ENCODE peak calls at places on chromosomes 13 and 19, in seven cellular contexts. One of them, this sample, is unnamed.

GRCh38 chr19:40411125-40411842 is 1.9 kb downstream of the PRX start:
- DNase-seq in cardiac fibroblast: no peak
- DNase-seq in astrocyte of the cerebellum: no peak
- DNase-seq in AG04449: no peak
- DNase-seq in prostate gland: no peak
- DNase-seq in breast epithelium: peak; percentile 62
- DNase-seq in tibial artery: no peak
- DNase-seq in this sample: no peak

GRCh38 chr13:47457631-47458030 is 543.4 kb downstream of the SUCLA2 start:
- DNase-seq in AG04449: peak; percentile 67
- DNase-seq in cardiac fibroblast: peak; percentile 64
- DNase-seq in tibial artery: no peak
- DNase-seq in breast epithelium: no peak
- DNase-seq in astrocyte of the cerebellum: no peak
- DNase-seq in prostate gland: no peak
- DNase-seq in this sample: no peak

GRCh38 chr13:26024558-26024957 is 27.3 kb downstream of the SHISA2 start:
- DNase-seq in prostate gland: no peak
- DNase-seq in breast epithelium: no peak
- DNase-seq in cardiac fibroblast: peak; percentile 59
- DNase-seq in tibial artery: no peak
- DNase-seq in AG04449: no peak
- DNase-seq in astrocyte of the cerebellum: no peak
- DNase-seq in this sample: no peak

GRCh38 chr19:23855676-23856075 is 59.0 kb upstream of the ZNF726 start:
- DNase-seq in AG04449: no peak
- DNase-seq in breast epithelium: no peak
- DNase-seq in prostate gland: no peak
- DNase-seq in tibial artery: no peak
- DNase-seq in astrocyte of the cerebellum: no peak
- DNase-seq in cardiac fibroblast: no peak
- DNase-seq in this sample: no peak

GRCh38 chr13:75785130-75785529 is 149.0 kb downstream of the LMO7 start:
- DNase-seq in astrocyte of the cerebellum: no peak
- DNase-seq in cardiac fibroblast: peak; percentile 50
- DNase-seq in prostate gland: no peak
- DNase-seq in tibial artery: no peak
- DNase-seq in AG04449: no peak
- DNase-seq in breast epithelium: no peak
- DNase-seq in this sample: no peak

GRCh38 chr19:53357821-53358581 is 7.5 kb upstream of the ZNF525 start:
- DNase-seq in astrocyte of the cerebellum: no peak
- DNase-seq in cardiac fibroblast: no peak
- DNase-seq in breast epithelium: no peak
- DNase-seq in AG04449: no peak
- DNase-seq in prostate gland: no peak
- DNase-seq in tibial artery: no peak
- DNase-seq in this sample: no peak

GRCh38 chr19:16463341-16463990 is 8.3 kb downstream of the EPS15L1 start:
- DNase-seq in AG04449: no peak
- DNase-seq in prostate gland: no peak
- DNase-seq in breast epithelium: no peak
- DNase-seq in cardiac fibroblast: no peak
- DNase-seq in tibial artery: no peak
- DNase-seq in astrocyte of the cerebellum: no peak
- DNase-seq in this sample: no peak

GRCh38 chr19:6236310-6237291 is 43.2 kb downstream of the MLLT1 start:
- DNase-seq in breast epithelium: peak; percentile 92
- DNase-seq in tibial artery: no peak
- DNase-seq in prostate gland: peak; percentile 96
- DNase-seq in AG04449: no peak
- DNase-seq in astrocyte of the cerebellum: no peak
- DNase-seq in cardiac fibroblast: no peak
- DNase-seq in this sample: peak; percentile 64

GRCh38 chr13:49996951-49997895 is at the start of gene TRIM13:
- DNase-seq in astrocyte of the cerebellum: peak; percentile 80
- DNase-seq in tibial artery: peak; percentile 92
- DNase-seq in AG04449: peak; percentile 51
- DNase-seq in prostate gland: peak; percentile 90
- DNase-seq in cardiac fibroblast: peak; percentile 95
- DNase-seq in breast epithelium: peak; percentile 82
- DNase-seq in this sample: peak; percentile 90

GRCh38 chr13:24502567-24503375 is 9.8 kb downstream of the PARP4 start:
- DNase-seq in breast epithelium: peak; percentile 22
- DNase-seq in astrocyte of the cerebellum: no peak
- DNase-seq in AG04449: no peak
- DNase-seq in prostate gland: no peak
- DNase-seq in tibial artery: peak; percentile 41
- DNase-seq in cardiac fibroblast: peak; percentile 45
- DNase-seq in this sample: peak; percentile 53

GRCh38 chr19:45069056-45069455 is 7.2 kb downstream of the ZNF296 start:
- DNase-seq in cardiac fibroblast: peak; percentile 24
- DNase-seq in astrocyte of the cerebellum: no peak
- DNase-seq in breast epithelium: peak; percentile 75
- DNase-seq in prostate gland: peak; percentile 51
- DNase-seq in AG04449: no peak
- DNase-seq in tibial artery: no peak
- DNase-seq in this sample: peak; percentile 66

GRCh38 chr19:18045307-18046013 is 37.5 kb downstream of the ARRDC2 start:
- DNase-seq in astrocyte of the cerebellum: no peak
- DNase-seq in AG04449: no peak
- DNase-seq in tibial artery: no peak
- DNase-seq in breast epithelium: no peak
- DNase-seq in cardiac fibroblast: no peak
- DNase-seq in prostate gland: no peak
- DNase-seq in this sample: no peak

GRCh38 chr13:94182185-94182761 is 297.2 kb downstream of the DCT start:
- DNase-seq in prostate gland: no peak
- DNase-seq in tibial artery: no peak
- DNase-seq in cardiac fibroblast: no peak
- DNase-seq in breast epithelium: no peak
- DNase-seq in AG04449: no peak
- DNase-seq in astrocyte of the cerebellum: no peak
- DNase-seq in this sample: no peak

GRCh38 chr19:409006-409514 is at the start of gene C2CD4C:
- DNase-seq in breast epithelium: no peak
- DNase-seq in AG04449: no peak
- DNase-seq in tibial artery: no peak
- DNase-seq in cardiac fibroblast: no peak
- DNase-seq in prostate gland: no peak
- DNase-seq in astrocyte of the cerebellum: no peak
- DNase-seq in this sample: no peak

GRCh38 chr13:77563110-77563509 is 27.6 kb downstream of the SCEL start:
- DNase-seq in prostate gland: no peak
- DNase-seq in breast epithelium: no peak
- DNase-seq in astrocyte of the cerebellum: peak; percentile 43
- DNase-seq in cardiac fibroblast: peak; percentile 25
- DNase-seq in AG04449: no peak
- DNase-seq in tibial artery: no peak
- DNase-seq in this sample: no peak

GRCh38 chr13:109698779-109699178 is 87.6 kb downstream of the IRS2 start:
- DNase-seq in astrocyte of the cerebellum: peak; percentile 73
- DNase-seq in cardiac fibroblast: peak; percentile 63
- DNase-seq in breast epithelium: no peak
- DNase-seq in prostate gland: no peak
- DNase-seq in AG04449: peak; percentile 34
- DNase-seq in tibial artery: no peak
- DNase-seq in this sample: no peak

GRCh38 chr13:27419333-27419732 is 5.1 kb upstream of the GTF3A start:
- DNase-seq in prostate gland: no peak
- DNase-seq in breast epithelium: no peak
- DNase-seq in astrocyte of the cerebellum: no peak
- DNase-seq in AG04449: no peak
- DNase-seq in cardiac fibroblast: no peak
- DNase-seq in tibial artery: no peak
- DNase-seq in this sample: no peak

GRCh38 chr13:67008075-67008668 is 222.0 kb downstream of the PCDH9 start:
- DNase-seq in breast epithelium: no peak
- DNase-seq in tibial artery: no peak
- DNase-seq in cardiac fibroblast: no peak
- DNase-seq in AG04449: no peak
- DNase-seq in astrocyte of the cerebellum: no peak
- DNase-seq in prostate gland: no peak
- DNase-seq in this sample: no peak

GRCh38 chr13:74409551-74409950 is 275.3 kb upstream of the KLF12 start:
- DNase-seq in breast epithelium: no peak
- DNase-seq in cardiac fibroblast: no peak
- DNase-seq in prostate gland: no peak
- DNase-seq in tibial artery: no peak
- DNase-seq in astrocyte of the cerebellum: no peak
- DNase-seq in AG04449: no peak
- DNase-seq in this sample: no peak

GRCh38 chr19:18408053-18408476 is 10.6 kb upstream of the LRRC25 start:
- DNase-seq in cardiac fibroblast: no peak
- DNase-seq in breast epithelium: no peak
- DNase-seq in astrocyte of the cerebellum: no peak
- DNase-seq in tibial artery: no peak
- DNase-seq in AG04449: no peak
- DNase-seq in prostate gland: no peak
- DNase-seq in this sample: peak; percentile 82

GRCh38 chr13:98976941-98977340 is 923 bp downstream of the DOCK9 start:
- DNase-seq in tibial artery: no peak
- DNase-seq in breast epithelium: no peak
- DNase-seq in AG04449: no peak
- DNase-seq in prostate gland: no peak
- DNase-seq in cardiac fibroblast: peak; percentile 45
- DNase-seq in astrocyte of the cerebellum: no peak
- DNase-seq in this sample: no peak
- H3K4me3 ChIP-seq in tibial artery: peak overlapping the region; percentile 40
- H3K4me3 ChIP-seq in breast epithelium: peak overlapping the region; percentile 47
- H3K4me3 ChIP-seq in AG04449: no peak overlapping the region
- H3K4me3 ChIP-seq in prostate gland: peak overlapping the region; percentile 21
- H3K4me3 ChIP-seq in cardiac fibroblast: peak overlapping the region; percentile 49
- H3K4me3 ChIP-seq in astrocyte of the cerebellum: peak overlapping the region; percentile 48
- H3K4me3 ChIP-seq in this sample: no peak overlapping the region

GRCh38 chr13:21672811-21673591 is 2.1 kb downstream of the FGF9 start:
- DNase-seq in astrocyte of the cerebellum: no peak
- DNase-seq in AG04449: no peak
- DNase-seq in tibial artery: no peak
- DNase-seq in prostate gland: no peak
- DNase-seq in cardiac fibroblast: no peak
- DNase-seq in breast epithelium: no peak
- DNase-seq in this sample: peak; percentile 31

GRCh38 chr13:21671793-21672680 is 1.2 kb downstream of the FGF9 start:
- DNase-seq in cardiac fibroblast: no peak
- DNase-seq in breast epithelium: no peak
- DNase-seq in AG04449: no peak
- DNase-seq in tibial artery: no peak
- DNase-seq in astrocyte of the cerebellum: no peak
- DNase-seq in prostate gland: no peak
- DNase-seq in this sample: no peak

GRCh38 chr13:21675095-21676007 is 4.5 kb downstream of the FGF9 start:
- DNase-seq in breast epithelium: no peak
- DNase-seq in cardiac fibroblast: no peak
- DNase-seq in AG04449: no peak
- DNase-seq in tibial artery: no peak
- DNase-seq in prostate gland: no peak
- DNase-seq in astrocyte of the cerebellum: no peak
- DNase-seq in this sample: peak; percentile 61

GRCh38 chr13:21674271-21675009 is 3.6 kb downstream of the FGF9 start:
- DNase-seq in tibial artery: no peak
- DNase-seq in cardiac fibroblast: no peak
- DNase-seq in prostate gland: no peak
- DNase-seq in astrocyte of the cerebellum: no peak
- DNase-seq in AG04449: no peak
- DNase-seq in breast epithelium: no peak
- DNase-seq in this sample: peak; percentile 36

GRCh38 chr13:21673592-21674270 is 2.9 kb downstream of the FGF9 start:
- DNase-seq in astrocyte of the cerebellum: no peak
- DNase-seq in prostate gland: no peak
- DNase-seq in tibial artery: no peak
- DNase-seq in cardiac fibroblast: peak; percentile 37
- DNase-seq in AG04449: no peak
- DNase-seq in breast epithelium: no peak
- DNase-seq in this sample: peak; percentile 56
- H3K4me3 ChIP-seq in astrocyte of the cerebellum: peak overlapping the region; percentile 53
- H3K4me3 ChIP-seq in prostate gland: peak overlapping the region; percentile 38
- H3K4me3 ChIP-seq in tibial artery: peak overlapping the region; percentile 51
- H3K4me3 ChIP-seq in cardiac fibroblast: peak overlapping the region; percentile 57
- H3K4me3 ChIP-seq in AG04449: peak overlapping the region; percentile 46
- H3K4me3 ChIP-seq in breast epithelium: peak overlapping the region; percentile 65
- H3K4me3 ChIP-seq in this sample: peak overlapping the region; percentile 68

GRCh38 chr19:35011091-35011689 is 11.1 kb downstream of the GRAMD1A start:
- DNase-seq in prostate gland: no peak
- DNase-seq in AG04449: no peak
- DNase-seq in cardiac fibroblast: no peak
- DNase-seq in astrocyte of the cerebellum: no peak
- DNase-seq in breast epithelium: no peak
- DNase-seq in tibial artery: no peak
- DNase-seq in this sample: no peak

GRCh38 chr19:35015576-35016351 is 14.5 kb upstream of the SCN1B start:
- DNase-seq in cardiac fibroblast: peak; percentile 20
- DNase-seq in AG04449: no peak
- DNase-seq in prostate gland: no peak
- DNase-seq in breast epithelium: no peak
- DNase-seq in astrocyte of the cerebellum: no peak
- DNase-seq in tibial artery: no peak
- DNase-seq in this sample: no peak

GRCh38 chr19:35011737-35012682 is 11.9 kb downstream of the GRAMD1A start:
- DNase-seq in AG04449: no peak
- DNase-seq in cardiac fibroblast: no peak
- DNase-seq in astrocyte of the cerebellum: no peak
- DNase-seq in prostate gland: no peak
- DNase-seq in breast epithelium: no peak
- DNase-seq in tibial artery: no peak
- DNase-seq in this sample: no peak

GRCh38 chr19:35013820-35014754 is 14.0 kb downstream of the GRAMD1A start:
- DNase-seq in breast epithelium: no peak
- DNase-seq in AG04449: no peak
- DNase-seq in prostate gland: no peak
- DNase-seq in tibial artery: no peak
- DNase-seq in astrocyte of the cerebellum: no peak
- DNase-seq in cardiac fibroblast: no peak
- DNase-seq in this sample: no peak

GRCh38 chr19:35013047-35013819 is 13.1 kb downstream of the GRAMD1A start:
- DNase-seq in astrocyte of the cerebellum: no peak
- DNase-seq in cardiac fibroblast: peak; percentile 82
- DNase-seq in prostate gland: peak; percentile 64
- DNase-seq in breast epithelium: peak; percentile 57
- DNase-seq in AG04449: no peak
- DNase-seq in tibial artery: peak; percentile 68
- DNase-seq in this sample: peak; percentile 78
- H3K4me3 ChIP-seq in astrocyte of the cerebellum: no peak overlapping the region
- H3K4me3 ChIP-seq in cardiac fibroblast: no peak overlapping the region
- H3K4me3 ChIP-seq in prostate gland: no peak overlapping the region
- H3K4me3 ChIP-seq in breast epithelium: no peak overlapping the region
- H3K4me3 ChIP-seq in AG04449: no peak overlapping the region
- H3K4me3 ChIP-seq in tibial artery: no peak overlapping the region
- H3K4me3 ChIP-seq in this sample: no peak overlapping the region

DNA sequence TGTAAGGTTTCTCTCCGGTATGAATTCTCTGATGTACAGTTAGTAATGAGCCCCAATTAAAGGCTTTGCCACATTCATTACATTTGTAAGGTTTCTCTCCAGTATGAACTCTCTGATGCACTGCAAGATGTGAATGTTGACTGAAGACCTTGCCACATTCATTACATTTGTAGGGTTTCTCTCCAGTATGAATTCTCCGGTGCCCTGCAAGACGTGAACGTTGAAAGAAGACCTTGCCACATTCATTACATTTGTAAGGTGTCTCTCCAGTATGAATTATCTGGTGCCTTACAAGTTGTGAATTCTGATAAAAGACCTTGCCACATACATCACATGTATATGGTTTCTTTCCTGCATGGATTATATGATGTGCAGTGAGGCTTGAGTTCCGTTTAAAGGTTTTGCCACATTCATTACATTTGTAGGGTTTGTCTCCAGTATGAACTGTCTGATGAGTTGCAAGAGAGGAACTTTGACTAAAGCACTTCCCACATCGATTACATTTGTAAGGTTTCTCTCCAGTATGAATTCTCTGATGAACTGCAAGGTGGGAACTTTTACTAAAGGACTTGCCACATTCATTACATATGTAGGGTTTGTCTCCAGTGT is 17.7 kb upstream of the ZNF432 start:
- DNase-seq in breast epithelium: no peak
- DNase-seq in prostate gland: no peak
- DNase-seq in tibial artery: no peak
- DNase-seq in astrocyte of the cerebellum: no peak
- DNase-seq in cardiac fibroblast: no peak
- DNase-seq in AG04449: no peak
- DNase-seq in this sample: no peak
- H3K4me3 ChIP-seq in breast epithelium: no peak overlapping the region
- H3K4me3 ChIP-seq in prostate gland: no peak overlapping the region
- H3K4me3 ChIP-seq in tibial artery: no peak overlapping the region
- H3K4me3 ChIP-seq in astrocyte of the cerebellum: no peak overlapping the region
- H3K4me3 ChIP-seq in cardiac fibroblast: no peak overlapping the region
- H3K4me3 ChIP-seq in AG04449: no peak overlapping the region
- H3K4me3 ChIP-seq in this sample: no peak overlapping the region